ENCODE peak calls at places on chromosomes 5 and 9, in five cellular contexts. One of them, this sample, is unnamed.

GRCh38 chr5:42423285-42424152 is at the start of gene GHR:
- DNase-seq in GM10248: peak; percentile 51
- DNase-seq in tibial artery: peak; percentile 89
- DNase-seq in tibial nerve: peak; percentile 63
- DNase-seq in fibroblast of lung: peak; percentile 94
- DNase-seq in this sample: peak; percentile 72

GRCh38 chr9:38198140-38198539 is 129.1 kb upstream of the SHB start:
- DNase-seq in GM10248: no peak
- DNase-seq in tibial artery: no peak
- DNase-seq in tibial nerve: no peak
- DNase-seq in fibroblast of lung: no peak
- DNase-seq in this sample: no peak

GRCh38 chr5:68378204-68378830 is 162.8 kb downstream of the PIK3R1 start:
- DNase-seq in GM10248: no peak
- DNase-seq in tibial artery: no peak
- DNase-seq in tibial nerve: no peak
- DNase-seq in fibroblast of lung: no peak
- DNase-seq in this sample: no peak

GRCh38 chr9:127878001-127878651 is 651 bp upstream of the AK1 start:
- DNase-seq in GM10248: no peak
- DNase-seq in tibial artery: no peak
- DNase-seq in tibial nerve: no peak
- DNase-seq in fibroblast of lung: no peak
- DNase-seq in this sample: no peak

GRCh38 chr5:58764199-58764598 is 181.3 kb downstream of the RAB3C start:
- DNase-seq in GM10248: no peak
- DNase-seq in tibial artery: no peak
- DNase-seq in tibial nerve: no peak
- DNase-seq in fibroblast of lung: no peak
- DNase-seq in this sample: no peak

GRCh38 chr9:81182421-81182820 is 506.9 kb downstream of the TLE1 start:
- DNase-seq in GM10248: no peak
- DNase-seq in tibial artery: no peak
- DNase-seq in tibial nerve: no peak
- DNase-seq in fibroblast of lung: peak; percentile 60
- DNase-seq in this sample: no peak

GRCh38 chr5:59786271-59786805 is 107.2 kb downstream of the PDE4D start:
- DNase-seq in GM10248: no peak
- DNase-seq in tibial artery: no peak
- DNase-seq in tibial nerve: no peak
- DNase-seq in fibroblast of lung: peak; percentile 58
- DNase-seq in this sample: peak; percentile 64

GRCh38 chr5:174166231-174167079 is 120.9 kb downstream of the NSG2 start:
- DNase-seq in GM10248: no peak
- DNase-seq in tibial artery: no peak
- DNase-seq in tibial nerve: no peak
- DNase-seq in fibroblast of lung: no peak
- DNase-seq in this sample: no peak

GRCh38 chr5:15183520-15183919 is 311.9 kb upstream of the ANKH start:
- DNase-seq in GM10248: no peak
- DNase-seq in tibial artery: no peak
- DNase-seq in tibial nerve: no peak
- DNase-seq in fibroblast of lung: no peak
- DNase-seq in this sample: no peak

GRCh38 chr9:36572515-36573418 is at the start of gene MELK:
- DNase-seq in GM10248: peak; percentile 95
- DNase-seq in tibial artery: peak; percentile 65
- DNase-seq in tibial nerve: peak; percentile 44
- DNase-seq in fibroblast of lung: peak; percentile 67
- DNase-seq in this sample: no peak

GRCh38 chr5:174581483-174581882 is 142.9 kb upstream of the MSX2 start:
- DNase-seq in GM10248: no peak
- DNase-seq in tibial artery: no peak
- DNase-seq in tibial nerve: no peak
- DNase-seq in fibroblast of lung: peak; percentile 26
- DNase-seq in this sample: no peak

GRCh38 chr9:133122935-133123611 is 2.0 kb upstream of the RALGDS start:
- DNase-seq in GM10248: no peak
- DNase-seq in tibial artery: peak; percentile 60
- DNase-seq in tibial nerve: no peak
- DNase-seq in fibroblast of lung: no peak
- DNase-seq in this sample: no peak

GRCh38 chr5:172540099-172540870 is 86.0 kb upstream of the SH3PXD2B start:
- DNase-seq in GM10248: no peak
- DNase-seq in tibial artery: no peak
- DNase-seq in tibial nerve: no peak
- DNase-seq in fibroblast of lung: no peak
- DNase-seq in this sample: no peak

GRCh38 chr9:134643306-134643705 is 1.7 kb downstream of the COL5A1 start:
- DNase-seq in GM10248: no peak
- DNase-seq in tibial artery: no peak
- DNase-seq in tibial nerve: no peak
- DNase-seq in fibroblast of lung: peak; percentile 45
- DNase-seq in this sample: no peak

GRCh38 chr9:97991818-97992217 is 8.7 kb downstream of the ANP32B start:
- DNase-seq in GM10248: no peak
- DNase-seq in tibial artery: no peak
- DNase-seq in tibial nerve: no peak
- DNase-seq in fibroblast of lung: no peak
- DNase-seq in this sample: no peak

GRCh38 chr9:97987490-97987889 is 4.3 kb downstream of the ANP32B start:
- DNase-seq in GM10248: no peak
- DNase-seq in tibial artery: no peak
- DNase-seq in tibial nerve: no peak
- DNase-seq in fibroblast of lung: no peak
- DNase-seq in this sample: no peak

GRCh38 chr9:97992219-97992618 is 9.1 kb downstream of the ANP32B start:
- DNase-seq in GM10248: no peak
- DNase-seq in tibial artery: no peak
- DNase-seq in tibial nerve: no peak
- DNase-seq in fibroblast of lung: no peak
- DNase-seq in this sample: no peak

GRCh38 chr9:97993000-97993399 is 9.9 kb downstream of the ANP32B start:
- DNase-seq in GM10248: no peak
- DNase-seq in tibial artery: no peak
- DNase-seq in tibial nerve: no peak
- DNase-seq in fibroblast of lung: no peak
- DNase-seq in this sample: no peak

GRCh38 chr9:97990259-97990658 is 7.1 kb downstream of the ANP32B start:
- DNase-seq in GM10248: no peak
- DNase-seq in tibial artery: no peak
- DNase-seq in tibial nerve: no peak
- DNase-seq in fibroblast of lung: peak; percentile 70
- DNase-seq in this sample: peak; percentile 21
- TF ChIP-seq CTCF in GM10248: no peak
- TF ChIP-seq CTCF in tibial artery: no peak
- TF ChIP-seq CTCF in tibial nerve: no peak
- TF ChIP-seq CTCF in fibroblast of lung: peak; percentile 25
- TF ChIP-seq CTCF in this sample: peak; percentile 39

DNA sequence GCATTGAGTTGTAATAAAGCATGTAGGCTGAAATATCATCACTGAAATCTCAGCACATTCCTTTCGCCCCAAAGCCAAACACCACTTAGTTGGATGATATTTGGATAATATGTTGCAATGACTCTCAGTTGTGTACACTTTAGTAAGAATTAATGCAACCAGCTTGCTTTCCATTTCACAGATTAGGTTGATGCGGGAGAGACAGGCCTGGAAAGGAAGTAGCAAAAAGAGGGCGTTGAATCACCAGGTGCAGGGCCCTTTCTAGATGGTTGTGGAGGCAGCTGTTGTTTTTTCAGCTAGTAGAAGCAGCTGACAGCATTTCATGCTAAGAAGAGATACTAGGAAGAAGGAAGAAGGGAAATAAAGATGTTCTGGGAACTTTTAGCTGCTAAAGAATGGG is 30.9 kb downstream of the DMRT3 start:
- DNase-seq in GM10248: no peak
- DNase-seq in tibial artery: no peak
- DNase-seq in tibial nerve: no peak
- DNase-seq in fibroblast of lung: no peak
- DNase-seq in this sample: no peak
- TF ChIP-seq CTCF in GM10248: no peak
- TF ChIP-seq CTCF in tibial artery: no peak
- TF ChIP-seq CTCF in tibial nerve: no peak
- TF ChIP-seq CTCF in fibroblast of lung: no peak
- TF ChIP-seq CTCF in this sample: no peak

GRCh38 chr9:72145733-72146132 is 3.5 kb upstream of the GDA start:
- DNase-seq in GM10248: no peak
- DNase-seq in tibial artery: no peak
- DNase-seq in tibial nerve: no peak
- DNase-seq in fibroblast of lung: no peak
- DNase-seq in this sample: no peak
- TF ChIP-seq CTCF in GM10248: no peak
- TF ChIP-seq CTCF in tibial artery: no peak
- TF ChIP-seq CTCF in tibial nerve: no peak
- TF ChIP-seq CTCF in fibroblast of lung: no peak
- TF ChIP-seq CTCF in this sample: no peak

DNA sequence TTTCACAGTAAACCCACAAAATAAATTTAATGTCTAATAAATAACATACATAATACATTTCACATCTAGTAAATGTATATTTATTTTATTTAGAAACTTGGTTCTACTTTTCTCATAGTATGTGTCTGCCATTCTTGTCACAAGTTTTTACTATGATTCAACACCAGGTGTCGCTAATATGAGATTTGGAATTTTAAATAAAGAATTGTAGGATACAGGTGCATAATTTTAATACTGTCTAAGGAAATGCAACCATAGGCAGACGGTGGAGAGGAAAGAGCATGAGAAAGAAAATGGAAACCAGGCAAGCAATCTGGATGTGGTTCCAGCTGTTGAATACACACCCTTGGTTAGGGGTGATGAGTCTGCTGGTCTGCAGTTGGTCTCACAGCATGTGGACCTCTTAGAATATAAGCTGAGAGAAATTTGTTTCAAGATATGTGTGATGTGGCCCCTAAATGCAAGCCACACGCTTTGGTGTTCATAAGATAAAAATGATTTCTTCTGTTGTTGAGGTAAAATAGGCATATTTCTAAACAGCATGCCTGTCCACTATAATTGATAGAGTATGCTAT is 114.7 kb upstream of the TXNDC8 start:
- DNase-seq in GM10248: no peak
- DNase-seq in tibial artery: no peak
- DNase-seq in tibial nerve: no peak
- DNase-seq in fibroblast of lung: peak; percentile 43
- DNase-seq in this sample: no peak
- TF ChIP-seq CTCF in GM10248: peak; percentile 12
- TF ChIP-seq CTCF in tibial artery: peak; percentile 25
- TF ChIP-seq CTCF in tibial nerve: peak; percentile 26
- TF ChIP-seq CTCF in fibroblast of lung: peak; percentile 12
- TF ChIP-seq CTCF in this sample: peak; percentile 25

DNA sequence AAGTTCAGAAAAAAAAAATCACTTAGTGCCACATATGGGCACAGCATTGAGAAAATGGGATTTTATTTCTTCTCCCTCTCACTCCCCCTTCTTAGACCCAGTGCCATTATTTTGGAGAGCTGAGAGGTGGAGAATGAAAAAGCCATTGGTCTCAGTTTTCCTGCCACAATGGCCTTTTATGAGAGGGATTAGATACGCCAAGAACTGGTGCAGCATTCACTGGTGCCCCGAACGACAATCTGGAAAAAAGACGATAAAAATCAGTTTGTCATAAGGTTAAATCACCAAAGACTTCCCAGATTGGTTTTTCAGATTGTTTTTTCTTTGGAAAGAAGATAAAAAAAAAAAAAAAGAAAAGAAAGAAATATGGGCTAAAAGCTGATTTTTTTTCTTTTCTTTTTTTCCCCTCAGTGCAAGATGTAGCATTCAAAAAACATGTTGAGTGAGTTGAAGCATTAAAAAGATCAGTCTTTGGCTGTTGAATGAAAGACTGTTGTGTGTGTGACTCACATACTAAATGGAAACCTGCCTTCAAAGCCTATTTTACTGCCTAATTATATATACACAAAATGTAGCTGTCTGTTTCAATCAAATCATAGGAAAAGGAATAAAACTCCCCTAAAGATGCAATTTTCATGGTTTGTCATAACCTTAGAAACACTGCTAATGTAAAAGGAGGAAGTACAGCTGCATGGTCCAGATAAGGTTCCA is 27.0 kb upstream of the ZNF608 start:
- DNase-seq in GM10248: no peak
- DNase-seq in tibial artery: no peak
- DNase-seq in tibial nerve: no peak
- DNase-seq in fibroblast of lung: no peak
- DNase-seq in this sample: no peak
- TF ChIP-seq CTCF in GM10248: no peak
- TF ChIP-seq CTCF in tibial artery: no peak
- TF ChIP-seq CTCF in tibial nerve: no peak
- TF ChIP-seq CTCF in fibroblast of lung: no peak
- TF ChIP-seq CTCF in this sample: no peak